ENCODE peak calls at places on chromosomes 11 and 22, in five cellular contexts. L, N, J, D and T are unnamed samples.
A peak's percentile ranks its signal among the peaks of the same experiment; 100 is the strongest.

GRCh38 chr22:47402876-47403525 is 640.6 kb downstream of the TBC1D22A start:
- DNase-seq in L (no peak), N (no peak), J (no peak), D (no peak), T (no peak)

GRCh38 chr11:64130618-64131017 is 35.3 kb downstream of the MACROD1 start:
- DNase-seq in L (no peak), N (no peak), J (no peak), D (no peak), T (no peak)

GRCh38 chr11:84398017-84398626 is 1112.0 kb upstream of the CCDC90B start:
- DNase-seq in L (peak; percentile 76), N (no peak), J (peak; percentile 9), D (no peak), T (no peak)

GRCh38 chr11:105821781-105822180 is 200.3 kb downstream of the MSANTD4 start:
- DNase-seq in L (no peak), N (peak; percentile 8), J (no peak), D (no peak), T (no peak)

GRCh38 chr11:13135385-13136271 is 126.5 kb downstream of the RASSF10 start:
- DNase-seq in L (peak; percentile 84), N (peak; percentile 8), J (no peak), D (no peak), T (no peak)

GRCh38 chr11:120217941-120218694 is 7.3 kb downstream of the OAF start:
- DNase-seq in L (no peak), N (peak; percentile 62), J (no peak), D (no peak), T (no peak)

GRCh38 chr22:17814830-17815229 is 40.6 kb upstream of the BID start:
- DNase-seq in L (no peak), N (no peak), J (no peak), D (no peak), T (no peak)

GRCh38 chr11:76841923-76842452 is 18.7 kb upstream of the ACER3 start:
- DNase-seq in L (no peak), N (no peak), J (no peak), D (no peak), T (no peak)

GRCh38 chr11:75654314-75654713 is 14.5 kb downstream of the MAP6 start:
- DNase-seq in L (peak; percentile 45), N (no peak), J (no peak), D (no peak), T (no peak)

GRCh38 chr11:127521413-127521812 is 520.8 kb upstream of the KIRREL3 start:
- DNase-seq in L (no peak), N (no peak), J (no peak), D (no peak), T (no peak)

GRCh38 chr11:65492637-65493366 is 6.0 kb upstream of the MALAT1 start:
- DNase-seq in L (peak; percentile 95), N (peak; percentile 58), J (no peak), D (no peak), T (no peak)

GRCh38 chr11:33775832-33776231 is 1.5 kb upstream of the FBXO3 start:
- DNase-seq in L (peak; percentile 9), N (no peak), J (no peak), D (no peak), T (no peak)

GRCh38 chr11:64207247-64208085 is 945 bp downstream of the FERMT3 start:
- DNase-seq in L (peak; percentile 74), N (peak; percentile 65), J (no peak), D (peak; percentile 89), T (no peak)

GRCh38 chr22:26553056-26553752 is 36.7 kb downstream of the TPST2 start:
- DNase-seq in L (peak; percentile 85), N (no peak), J (no peak), D (no peak), T (no peak)

GRCh38 chr22:50585238-50585637 is 2.6 kb upstream of the CHKB start:
- DNase-seq in L (no peak), N (no peak), J (no peak), D (no peak), T (no peak)

GRCh38 chr11:97019754-97020153 is 629.9 kb downstream of the JRKL start:
- DNase-seq in L (no peak), N (no peak), J (no peak), D (no peak), T (no peak)